ENCODE peak calls at places on chromosomes 1 and 21, in ten cellular contexts. One of them, this sample, is unnamed.

GRCh38 chr1:212229654-212230053 is 55.6 kb upstream of the PPP2R5A start:
- DNase-seq in activated T-cell treated with anti-CD3 and anti-CD28 coated beads, Interleukin-2, amount 50 U/mL, for 48 hours: no peak
- DNase-seq in endodermal cell: no peak
- DNase-seq in stimulated activated CD4-positive, alpha-beta T cell treated with anti-CD3 and anti-CD28 coated beads, Interleukin-1b, Interleukin-23, amount 100 ng/mL, for 1 hour: no peak
- DNase-seq in ureter: no peak
- DNase-seq in BJ: peak
- DNase-seq in activated naive CD4-positive, alpha-beta T cell: no peak
- DNase-seq in stimulated activated naive B cell treated with anti-CD40 and anti-IgM and Interleukin-4, amounts not matched to agents 10 μg/mL and 1 μg/mL and 100 μg/mL, for 72 hours: no peak
- DNase-seq in colonic mucosa: no peak
- DNase-seq in aorta: no peak
- DNase-seq in this sample: no peak

GRCh38 chr1:44260792-44261474 is 47.7 kb downstream of the DMAP1 start:
- DNase-seq in activated T-cell treated with anti-CD3 and anti-CD28 coated beads, Interleukin-2, amount 50 U/mL, for 48 hours: no peak
- DNase-seq in endodermal cell: no peak
- DNase-seq in stimulated activated CD4-positive, alpha-beta T cell treated with anti-CD3 and anti-CD28 coated beads, Interleukin-1b, Interleukin-23, amount 100 ng/mL, for 1 hour: no peak
- DNase-seq in ureter: no peak
- DNase-seq in BJ: no peak
- DNase-seq in activated naive CD4-positive, alpha-beta T cell: no peak
- DNase-seq in stimulated activated naive B cell treated with anti-CD40 and anti-IgM and Interleukin-4, amounts not matched to agents 10 μg/mL and 1 μg/mL and 100 μg/mL, for 72 hours: no peak
- DNase-seq in colonic mucosa: peak
- DNase-seq in aorta: no peak
- DNase-seq in this sample: no peak

GRCh38 chr21:31501921-31502320 is 157.6 kb upstream of the SOD1 start:
- DNase-seq in activated T-cell treated with anti-CD3 and anti-CD28 coated beads, Interleukin-2, amount 50 U/mL, for 48 hours: no peak
- DNase-seq in endodermal cell: no peak
- DNase-seq in stimulated activated CD4-positive, alpha-beta T cell treated with anti-CD3 and anti-CD28 coated beads, Interleukin-1b, Interleukin-23, amount 100 ng/mL, for 1 hour: no peak
- DNase-seq in ureter: no peak
- DNase-seq in BJ: no peak
- DNase-seq in activated naive CD4-positive, alpha-beta T cell: no peak
- DNase-seq in stimulated activated naive B cell treated with anti-CD40 and anti-IgM and Interleukin-4, amounts not matched to agents 10 μg/mL and 1 μg/mL and 100 μg/mL, for 72 hours: no peak
- DNase-seq in colonic mucosa: no peak
- DNase-seq in aorta: no peak
- DNase-seq in this sample: no peak

GRCh38 chr1:228935198-228935663 is 200.0 kb downstream of the RHOU start:
- DNase-seq in activated T-cell treated with anti-CD3 and anti-CD28 coated beads, Interleukin-2, amount 50 U/mL, for 48 hours: no peak
- DNase-seq in endodermal cell: no peak
- DNase-seq in stimulated activated CD4-positive, alpha-beta T cell treated with anti-CD3 and anti-CD28 coated beads, Interleukin-1b, Interleukin-23, amount 100 ng/mL, for 1 hour: no peak
- DNase-seq in ureter: no peak
- DNase-seq in BJ: no peak
- DNase-seq in activated naive CD4-positive, alpha-beta T cell: no peak
- DNase-seq in stimulated activated naive B cell treated with anti-CD40 and anti-IgM and Interleukin-4, amounts not matched to agents 10 μg/mL and 1 μg/mL and 100 μg/mL, for 72 hours: no peak
- DNase-seq in colonic mucosa: no peak
- DNase-seq in aorta: no peak
- DNase-seq in this sample: no peak

GRCh38 chr1:156434976-156435550 is 65.5 kb downstream of the MEF2D start:
- DNase-seq in activated T-cell treated with anti-CD3 and anti-CD28 coated beads, Interleukin-2, amount 50 U/mL, for 48 hours: no peak
- DNase-seq in endodermal cell: no peak
- DNase-seq in stimulated activated CD4-positive, alpha-beta T cell treated with anti-CD3 and anti-CD28 coated beads, Interleukin-1b, Interleukin-23, amount 100 ng/mL, for 1 hour: no peak
- DNase-seq in ureter: no peak
- DNase-seq in BJ: no peak
- DNase-seq in activated naive CD4-positive, alpha-beta T cell: no peak
- DNase-seq in stimulated activated naive B cell treated with anti-CD40 and anti-IgM and Interleukin-4, amounts not matched to agents 10 μg/mL and 1 μg/mL and 100 μg/mL, for 72 hours: no peak
- DNase-seq in colonic mucosa: no peak
- DNase-seq in aorta: no peak
- DNase-seq in this sample: no peak

GRCh38 chr1:95716097-95716496 is 482.1 kb downstream of the RWDD3 start:
- DNase-seq in activated T-cell treated with anti-CD3 and anti-CD28 coated beads, Interleukin-2, amount 50 U/mL, for 48 hours: no peak
- DNase-seq in endodermal cell: no peak
- DNase-seq in stimulated activated CD4-positive, alpha-beta T cell treated with anti-CD3 and anti-CD28 coated beads, Interleukin-1b, Interleukin-23, amount 100 ng/mL, for 1 hour: no peak
- DNase-seq in ureter: no peak
- DNase-seq in BJ: no peak
- DNase-seq in activated naive CD4-positive, alpha-beta T cell: no peak
- DNase-seq in stimulated activated naive B cell treated with anti-CD40 and anti-IgM and Interleukin-4, amounts not matched to agents 10 μg/mL and 1 μg/mL and 100 μg/mL, for 72 hours: no peak
- DNase-seq in colonic mucosa: no peak
- DNase-seq in aorta: no peak
- DNase-seq in this sample: no peak

GRCh38 chr1:205748398-205749093 is 1.4 kb downstream of the NUCKS1 start:
- DNase-seq in activated T-cell treated with anti-CD3 and anti-CD28 coated beads, Interleukin-2, amount 50 U/mL, for 48 hours: peak
- DNase-seq in endodermal cell: no peak
- DNase-seq in stimulated activated CD4-positive, alpha-beta T cell treated with anti-CD3 and anti-CD28 coated beads, Interleukin-1b, Interleukin-23, amount 100 ng/mL, for 1 hour: no peak
- DNase-seq in ureter: no peak
- DNase-seq in BJ: no peak
- DNase-seq in activated naive CD4-positive, alpha-beta T cell: no peak
- DNase-seq in stimulated activated naive B cell treated with anti-CD40 and anti-IgM and Interleukin-4, amounts not matched to agents 10 μg/mL and 1 μg/mL and 100 μg/mL, for 72 hours: no peak
- DNase-seq in colonic mucosa: peak
- DNase-seq in aorta: no peak
- DNase-seq in this sample: no peak

GRCh38 chr1:27137544-27138075 is 17.3 kb downstream of the SLC9A1 start:
- DNase-seq in activated T-cell treated with anti-CD3 and anti-CD28 coated beads, Interleukin-2, amount 50 U/mL, for 48 hours: no peak
- DNase-seq in endodermal cell: no peak
- DNase-seq in stimulated activated CD4-positive, alpha-beta T cell treated with anti-CD3 and anti-CD28 coated beads, Interleukin-1b, Interleukin-23, amount 100 ng/mL, for 1 hour: no peak
- DNase-seq in ureter: peak
- DNase-seq in BJ: no peak
- DNase-seq in activated naive CD4-positive, alpha-beta T cell: no peak
- DNase-seq in stimulated activated naive B cell treated with anti-CD40 and anti-IgM and Interleukin-4, amounts not matched to agents 10 μg/mL and 1 μg/mL and 100 μg/mL, for 72 hours: no peak
- DNase-seq in colonic mucosa: peak
- DNase-seq in aorta: no peak
- DNase-seq in this sample: no peak

GRCh38 chr21:42745511-42746239 is 92.3 kb downstream of the PDE9A start:
- DNase-seq in activated T-cell treated with anti-CD3 and anti-CD28 coated beads, Interleukin-2, amount 50 U/mL, for 48 hours: no peak
- DNase-seq in endodermal cell: no peak
- DNase-seq in stimulated activated CD4-positive, alpha-beta T cell treated with anti-CD3 and anti-CD28 coated beads, Interleukin-1b, Interleukin-23, amount 100 ng/mL, for 1 hour: no peak
- DNase-seq in ureter: no peak
- DNase-seq in BJ: no peak
- DNase-seq in activated naive CD4-positive, alpha-beta T cell: no peak
- DNase-seq in stimulated activated naive B cell treated with anti-CD40 and anti-IgM and Interleukin-4, amounts not matched to agents 10 μg/mL and 1 μg/mL and 100 μg/mL, for 72 hours: no peak
- DNase-seq in colonic mucosa: no peak
- DNase-seq in aorta: peak
- DNase-seq in this sample: no peak

GRCh38 chr1:2819429-2819828 is 17.9 kb upstream of the TTC34 start:
- DNase-seq in activated T-cell treated with anti-CD3 and anti-CD28 coated beads, Interleukin-2, amount 50 U/mL, for 48 hours: no peak
- DNase-seq in endodermal cell: no peak
- DNase-seq in stimulated activated CD4-positive, alpha-beta T cell treated with anti-CD3 and anti-CD28 coated beads, Interleukin-1b, Interleukin-23, amount 100 ng/mL, for 1 hour: no peak
- DNase-seq in ureter: no peak
- DNase-seq in BJ: no peak
- DNase-seq in activated naive CD4-positive, alpha-beta T cell: no peak
- DNase-seq in stimulated activated naive B cell treated with anti-CD40 and anti-IgM and Interleukin-4, amounts not matched to agents 10 μg/mL and 1 μg/mL and 100 μg/mL, for 72 hours: no peak
- DNase-seq in colonic mucosa: no peak
- DNase-seq in aorta: no peak
- DNase-seq in this sample: no peak

GRCh38 chr1:8061210-8061609 is 35.1 kb upstream of the ERRFI1 start:
- DNase-seq in activated T-cell treated with anti-CD3 and anti-CD28 coated beads, Interleukin-2, amount 50 U/mL, for 48 hours: no peak
- DNase-seq in endodermal cell: no peak
- DNase-seq in stimulated activated CD4-positive, alpha-beta T cell treated with anti-CD3 and anti-CD28 coated beads, Interleukin-1b, Interleukin-23, amount 100 ng/mL, for 1 hour: no peak
- DNase-seq in ureter: no peak
- DNase-seq in BJ: peak
- DNase-seq in activated naive CD4-positive, alpha-beta T cell: no peak
- DNase-seq in stimulated activated naive B cell treated with anti-CD40 and anti-IgM and Interleukin-4, amounts not matched to agents 10 μg/mL and 1 μg/mL and 100 μg/mL, for 72 hours: no peak
- DNase-seq in colonic mucosa: peak
- DNase-seq in aorta: no peak
- DNase-seq in this sample: no peak

GRCh38 chr1:183044893-183045649 is 21.9 kb downstream of the LAMC1 start:
- DNase-seq in activated T-cell treated with anti-CD3 and anti-CD28 coated beads, Interleukin-2, amount 50 U/mL, for 48 hours: no peak
- DNase-seq in endodermal cell: no peak
- DNase-seq in stimulated activated CD4-positive, alpha-beta T cell treated with anti-CD3 and anti-CD28 coated beads, Interleukin-1b, Interleukin-23, amount 100 ng/mL, for 1 hour: no peak
- DNase-seq in ureter: no peak
- DNase-seq in BJ: no peak
- DNase-seq in activated naive CD4-positive, alpha-beta T cell: no peak
- DNase-seq in stimulated activated naive B cell treated with anti-CD40 and anti-IgM and Interleukin-4, amounts not matched to agents 10 μg/mL and 1 μg/mL and 100 μg/mL, for 72 hours: no peak
- DNase-seq in colonic mucosa: no peak
- DNase-seq in aorta: no peak
- DNase-seq in this sample: no peak

GRCh38 chr1:92291372-92291999 is 7.3 kb downstream of the GLMN start:
- DNase-seq in activated T-cell treated with anti-CD3 and anti-CD28 coated beads, Interleukin-2, amount 50 U/mL, for 48 hours: no peak
- DNase-seq in endodermal cell: peak
- DNase-seq in stimulated activated CD4-positive, alpha-beta T cell treated with anti-CD3 and anti-CD28 coated beads, Interleukin-1b, Interleukin-23, amount 100 ng/mL, for 1 hour: no peak
- DNase-seq in ureter: no peak
- DNase-seq in BJ: no peak
- DNase-seq in activated naive CD4-positive, alpha-beta T cell: no peak
- DNase-seq in stimulated activated naive B cell treated with anti-CD40 and anti-IgM and Interleukin-4, amounts not matched to agents 10 μg/mL and 1 μg/mL and 100 μg/mL, for 72 hours: no peak
- DNase-seq in colonic mucosa: no peak
- DNase-seq in aorta: no peak
- DNase-seq in this sample: no peak

GRCh38 chr21:17406202-17406601 is 106.6 kb upstream of the CXADR start:
- DNase-seq in activated T-cell treated with anti-CD3 and anti-CD28 coated beads, Interleukin-2, amount 50 U/mL, for 48 hours: no peak
- DNase-seq in endodermal cell: no peak
- DNase-seq in stimulated activated CD4-positive, alpha-beta T cell treated with anti-CD3 and anti-CD28 coated beads, Interleukin-1b, Interleukin-23, amount 100 ng/mL, for 1 hour: no peak
- DNase-seq in ureter: no peak
- DNase-seq in BJ: no peak
- DNase-seq in activated naive CD4-positive, alpha-beta T cell: no peak
- DNase-seq in stimulated activated naive B cell treated with anti-CD40 and anti-IgM and Interleukin-4, amounts not matched to agents 10 μg/mL and 1 μg/mL and 100 μg/mL, for 72 hours: no peak
- DNase-seq in colonic mucosa: no peak
- DNase-seq in aorta: no peak
- DNase-seq in this sample: no peak

GRCh38 chr1:13702425-13703127 is 2.6 kb downstream of the PRDM2 start:
- DNase-seq in activated T-cell treated with anti-CD3 and anti-CD28 coated beads, Interleukin-2, amount 50 U/mL, for 48 hours: peak
- DNase-seq in endodermal cell: no peak
- DNase-seq in stimulated activated CD4-positive, alpha-beta T cell treated with anti-CD3 and anti-CD28 coated beads, Interleukin-1b, Interleukin-23, amount 100 ng/mL, for 1 hour: peak
- DNase-seq in ureter: no peak
- DNase-seq in BJ: no peak
- DNase-seq in activated naive CD4-positive, alpha-beta T cell: no peak
- DNase-seq in stimulated activated naive B cell treated with anti-CD40 and anti-IgM and Interleukin-4, amounts not matched to agents 10 μg/mL and 1 μg/mL and 100 μg/mL, for 72 hours: peak
- DNase-seq in colonic mucosa: no peak
- DNase-seq in aorta: no peak
- DNase-seq in this sample: no peak

GRCh38 chr1:162580315-162580714 is 18.8 kb downstream of the UAP1 start:
- DNase-seq in activated T-cell treated with anti-CD3 and anti-CD28 coated beads, Interleukin-2, amount 50 U/mL, for 48 hours: no peak
- DNase-seq in endodermal cell: no peak
- DNase-seq in stimulated activated CD4-positive, alpha-beta T cell treated with anti-CD3 and anti-CD28 coated beads, Interleukin-1b, Interleukin-23, amount 100 ng/mL, for 1 hour: no peak
- DNase-seq in ureter: no peak
- DNase-seq in BJ: no peak
- DNase-seq in activated naive CD4-positive, alpha-beta T cell: no peak
- DNase-seq in stimulated activated naive B cell treated with anti-CD40 and anti-IgM and Interleukin-4, amounts not matched to agents 10 μg/mL and 1 μg/mL and 100 μg/mL, for 72 hours: no peak
- DNase-seq in colonic mucosa: no peak
- DNase-seq in aorta: no peak
- DNase-seq in this sample: no peak

GRCh38 chr1:3066826-3067225 is 2.2 kb upstream of the PRDM16 start:
- DNase-seq in activated T-cell treated with anti-CD3 and anti-CD28 coated beads, Interleukin-2, amount 50 U/mL, for 48 hours: no peak
- DNase-seq in endodermal cell: no peak
- DNase-seq in stimulated activated CD4-positive, alpha-beta T cell treated with anti-CD3 and anti-CD28 coated beads, Interleukin-1b, Interleukin-23, amount 100 ng/mL, for 1 hour: no peak
- DNase-seq in ureter: no peak
- DNase-seq in BJ: no peak
- DNase-seq in activated naive CD4-positive, alpha-beta T cell: no peak
- DNase-seq in stimulated activated naive B cell treated with anti-CD40 and anti-IgM and Interleukin-4, amounts not matched to agents 10 μg/mL and 1 μg/mL and 100 μg/mL, for 72 hours: no peak
- DNase-seq in colonic mucosa: no peak
- DNase-seq in aorta: peak
- DNase-seq in this sample: no peak

GRCh38 chr21:34807146-34807880 is 138.5 kb downstream of the CLIC6 start:
- DNase-seq in activated T-cell treated with anti-CD3 and anti-CD28 coated beads, Interleukin-2, amount 50 U/mL, for 48 hours: peak
- DNase-seq in endodermal cell: peak
- DNase-seq in stimulated activated CD4-positive, alpha-beta T cell treated with anti-CD3 and anti-CD28 coated beads, Interleukin-1b, Interleukin-23, amount 100 ng/mL, for 1 hour: peak
- DNase-seq in ureter: peak
- DNase-seq in BJ: peak
- DNase-seq in activated naive CD4-positive, alpha-beta T cell: no peak
- DNase-seq in stimulated activated naive B cell treated with anti-CD40 and anti-IgM and Interleukin-4, amounts not matched to agents 10 μg/mL and 1 μg/mL and 100 μg/mL, for 72 hours: peak
- DNase-seq in colonic mucosa: no peak
- DNase-seq in aorta: no peak
- DNase-seq in this sample: peak

GRCh38 chr1:193539731-193540459 is 353.5 kb upstream of the B3GALT2 start:
- DNase-seq in activated T-cell treated with anti-CD3 and anti-CD28 coated beads, Interleukin-2, amount 50 U/mL, for 48 hours: peak
- DNase-seq in endodermal cell: no peak
- DNase-seq in stimulated activated CD4-positive, alpha-beta T cell treated with anti-CD3 and anti-CD28 coated beads, Interleukin-1b, Interleukin-23, amount 100 ng/mL, for 1 hour: no peak
- DNase-seq in ureter: no peak
- DNase-seq in BJ: no peak
- DNase-seq in activated naive CD4-positive, alpha-beta T cell: no peak
- DNase-seq in stimulated activated naive B cell treated with anti-CD40 and anti-IgM and Interleukin-4, amounts not matched to agents 10 μg/mL and 1 μg/mL and 100 μg/mL, for 72 hours: peak
- DNase-seq in colonic mucosa: no peak
- DNase-seq in aorta: no peak
- DNase-seq in this sample: no peak

GRCh38 chr21:45010096-45010495 is 64.3 kb upstream of the ADARB1 start:
- DNase-seq in activated T-cell treated with anti-CD3 and anti-CD28 coated beads, Interleukin-2, amount 50 U/mL, for 48 hours: no peak
- DNase-seq in endodermal cell: no peak
- DNase-seq in stimulated activated CD4-positive, alpha-beta T cell treated with anti-CD3 and anti-CD28 coated beads, Interleukin-1b, Interleukin-23, amount 100 ng/mL, for 1 hour: no peak
- DNase-seq in ureter: no peak
- DNase-seq in BJ: no peak
- DNase-seq in activated naive CD4-positive, alpha-beta T cell: no peak
- DNase-seq in stimulated activated naive B cell treated with anti-CD40 and anti-IgM and Interleukin-4, amounts not matched to agents 10 μg/mL and 1 μg/mL and 100 μg/mL, for 72 hours: no peak
- DNase-seq in colonic mucosa: no peak
- DNase-seq in aorta: no peak
- DNase-seq in this sample: no peak

GRCh38 chr1:1788646-1789431 is 10.6 kb upstream of the NADK start:
- DNase-seq in activated T-cell treated with anti-CD3 and anti-CD28 coated beads, Interleukin-2, amount 50 U/mL, for 48 hours: no peak
- DNase-seq in endodermal cell: peak
- DNase-seq in stimulated activated CD4-positive, alpha-beta T cell treated with anti-CD3 and anti-CD28 coated beads, Interleukin-1b, Interleukin-23, amount 100 ng/mL, for 1 hour: no peak
- DNase-seq in ureter: no peak
- DNase-seq in BJ: no peak
- DNase-seq in activated naive CD4-positive, alpha-beta T cell: no peak
- DNase-seq in stimulated activated naive B cell treated with anti-CD40 and anti-IgM and Interleukin-4, amounts not matched to agents 10 μg/mL and 1 μg/mL and 100 μg/mL, for 72 hours: no peak
- DNase-seq in colonic mucosa: peak
- DNase-seq in aorta: no peak
- DNase-seq in this sample: no peak

GRCh38 chr1:68197891-68198290 is 34.4 kb downstream of the WLS start:
- DNase-seq in activated T-cell treated with anti-CD3 and anti-CD28 coated beads, Interleukin-2, amount 50 U/mL, for 48 hours: no peak
- DNase-seq in endodermal cell: no peak
- DNase-seq in stimulated activated CD4-positive, alpha-beta T cell treated with anti-CD3 and anti-CD28 coated beads, Interleukin-1b, Interleukin-23, amount 100 ng/mL, for 1 hour: no peak
- DNase-seq in ureter: no peak
- DNase-seq in BJ: no peak
- DNase-seq in activated naive CD4-positive, alpha-beta T cell: no peak
- DNase-seq in stimulated activated naive B cell treated with anti-CD40 and anti-IgM and Interleukin-4, amounts not matched to agents 10 μg/mL and 1 μg/mL and 100 μg/mL, for 72 hours: no peak
- DNase-seq in colonic mucosa: peak
- DNase-seq in aorta: no peak
- DNase-seq in this sample: no peak

GRCh38 chr1:231176421-231176820 is 14.6 kb downstream of the TRIM67 start:
- DNase-seq in activated T-cell treated with anti-CD3 and anti-CD28 coated beads, Interleukin-2, amount 50 U/mL, for 48 hours: no peak
- DNase-seq in endodermal cell: no peak
- DNase-seq in stimulated activated CD4-positive, alpha-beta T cell treated with anti-CD3 and anti-CD28 coated beads, Interleukin-1b, Interleukin-23, amount 100 ng/mL, for 1 hour: no peak
- DNase-seq in ureter: no peak
- DNase-seq in BJ: no peak
- DNase-seq in activated naive CD4-positive, alpha-beta T cell: no peak
- DNase-seq in stimulated activated naive B cell treated with anti-CD40 and anti-IgM and Interleukin-4, amounts not matched to agents 10 μg/mL and 1 μg/mL and 100 μg/mL, for 72 hours: no peak
- DNase-seq in colonic mucosa: no peak
- DNase-seq in aorta: no peak
- DNase-seq in this sample: no peak

GRCh38 chr1:164673584-164674214 is 114.7 kb downstream of the PBX1 start:
- DNase-seq in activated T-cell treated with anti-CD3 and anti-CD28 coated beads, Interleukin-2, amount 50 U/mL, for 48 hours: no peak
- DNase-seq in endodermal cell: peak
- DNase-seq in stimulated activated CD4-positive, alpha-beta T cell treated with anti-CD3 and anti-CD28 coated beads, Interleukin-1b, Interleukin-23, amount 100 ng/mL, for 1 hour: no peak
- DNase-seq in ureter: no peak
- DNase-seq in BJ: no peak
- DNase-seq in activated naive CD4-positive, alpha-beta T cell: no peak
- DNase-seq in stimulated activated naive B cell treated with anti-CD40 and anti-IgM and Interleukin-4, amounts not matched to agents 10 μg/mL and 1 μg/mL and 100 μg/mL, for 72 hours: no peak
- DNase-seq in colonic mucosa: no peak
- DNase-seq in aorta: no peak
- DNase-seq in this sample: no peak

GRCh38 chr1:184389446-184389845 is 2.6 kb downstream of the C1orf21 start:
- DNase-seq in activated T-cell treated with anti-CD3 and anti-CD28 coated beads, Interleukin-2, amount 50 U/mL, for 48 hours: no peak
- DNase-seq in endodermal cell: no peak
- DNase-seq in stimulated activated CD4-positive, alpha-beta T cell treated with anti-CD3 and anti-CD28 coated beads, Interleukin-1b, Interleukin-23, amount 100 ng/mL, for 1 hour: no peak
- DNase-seq in ureter: no peak
- DNase-seq in BJ: no peak
- DNase-seq in activated naive CD4-positive, alpha-beta T cell: no peak
- DNase-seq in stimulated activated naive B cell treated with anti-CD40 and anti-IgM and Interleukin-4, amounts not matched to agents 10 μg/mL and 1 μg/mL and 100 μg/mL, for 72 hours: no peak
- DNase-seq in colonic mucosa: no peak
- DNase-seq in aorta: no peak
- DNase-seq in this sample: no peak

GRCh38 chr1:46797696-46798470 is 963 bp upstream of the CYP4B1 start:
- DNase-seq in activated T-cell treated with anti-CD3 and anti-CD28 coated beads, Interleukin-2, amount 50 U/mL, for 48 hours: no peak
- DNase-seq in endodermal cell: no peak
- DNase-seq in stimulated activated CD4-positive, alpha-beta T cell treated with anti-CD3 and anti-CD28 coated beads, Interleukin-1b, Interleukin-23, amount 100 ng/mL, for 1 hour: no peak
- DNase-seq in ureter: no peak
- DNase-seq in BJ: no peak
- DNase-seq in activated naive CD4-positive, alpha-beta T cell: no peak
- DNase-seq in stimulated activated naive B cell treated with anti-CD40 and anti-IgM and Interleukin-4, amounts not matched to agents 10 μg/mL and 1 μg/mL and 100 μg/mL, for 72 hours: no peak
- DNase-seq in colonic mucosa: no peak
- DNase-seq in aorta: no peak
- DNase-seq in this sample: no peak

GRCh38 chr1:72827285-72827684 is 544.9 kb upstream of the NEGR1 start:
- DNase-seq in activated T-cell treated with anti-CD3 and anti-CD28 coated beads, Interleukin-2, amount 50 U/mL, for 48 hours: no peak
- DNase-seq in endodermal cell: no peak
- DNase-seq in stimulated activated CD4-positive, alpha-beta T cell treated with anti-CD3 and anti-CD28 coated beads, Interleukin-1b, Interleukin-23, amount 100 ng/mL, for 1 hour: no peak
- DNase-seq in ureter: no peak
- DNase-seq in BJ: no peak
- DNase-seq in activated naive CD4-positive, alpha-beta T cell: no peak
- DNase-seq in stimulated activated naive B cell treated with anti-CD40 and anti-IgM and Interleukin-4, amounts not matched to agents 10 μg/mL and 1 μg/mL and 100 μg/mL, for 72 hours: no peak
- DNase-seq in colonic mucosa: no peak
- DNase-seq in aorta: no peak
- DNase-seq in this sample: no peak

GRCh38 chr1:15322648-15323350 is 75.8 kb downstream of the FHAD1 start:
- DNase-seq in activated T-cell treated with anti-CD3 and anti-CD28 coated beads, Interleukin-2, amount 50 U/mL, for 48 hours: no peak
- DNase-seq in endodermal cell: no peak
- DNase-seq in stimulated activated CD4-positive, alpha-beta T cell treated with anti-CD3 and anti-CD28 coated beads, Interleukin-1b, Interleukin-23, amount 100 ng/mL, for 1 hour: no peak
- DNase-seq in ureter: no peak
- DNase-seq in BJ: no peak
- DNase-seq in activated naive CD4-positive, alpha-beta T cell: no peak
- DNase-seq in stimulated activated naive B cell treated with anti-CD40 and anti-IgM and Interleukin-4, amounts not matched to agents 10 μg/mL and 1 μg/mL and 100 μg/mL, for 72 hours: no peak
- DNase-seq in colonic mucosa: peak
- DNase-seq in aorta: no peak
- DNase-seq in this sample: no peak

This sample was measured in GOT3.